ENCODE peak calls at places on chromosomes 3 and 15, in six cellular contexts. D is stomach, Y is heart left ventricle, E is progenitor cell of endocrine pancreas, M is upper lobe of right lung, R is HCT116. W is an unnamed sample.

GRCh38 chr3:117355566-117355965 is 646.0 kb downstream of the TUSC7 start:
- DNase-seq in R (no peak), E (no peak), D (no peak), M (no peak), Y (no peak), W (no peak)

GRCh38 chr3:145272684-145273083 is 888.3 kb downstream of the PLOD2 start:
- DNase-seq in D (no peak), E (no peak), R (no peak), Y (no peak), M (no peak), W (no peak)

GRCh38 chr3:98809561-98809960 is 46.4 kb downstream of the ST3GAL6 start:
- DNase-seq in Y (peak), D (no peak), R (no peak), E (no peak), M (no peak), W (no peak)

GRCh38 chr3:171862993-171863521 is 19.9 kb downstream of the TMEM212 start:
- DNase-seq in M (no peak), E (no peak), Y (no peak), R (no peak), D (no peak), W (no peak)

GRCh38 chr15:61383421-61383820 is 154.3 kb upstream of the RORA start:
- DNase-seq in M (no peak), R (no peak), E (no peak), D (no peak), Y (no peak), W (no peak)

GRCh38 chr3:129382366-129382765 is 46.1 kb downstream of the EFCAB12 start:
- DNase-seq in R (no peak), M (no peak), Y (no peak), D (no peak), E (no peak), W (no peak)

GRCh38 chr3:149490260-149490971 is 15.9 kb downstream of the TM4SF4 start:
- DNase-seq in R (no peak), Y (no peak), M (no peak), E (no peak), D (no peak), W (no peak)

GRCh38 chr3:34780973-34781372 is 858.4 kb upstream of the ARPP21 start:
- DNase-seq in E (no peak), Y (no peak), R (no peak), M (no peak), D (no peak), W (no peak)

GRCh38 chr15:41777421-41777973 is 3.2 kb downstream of the MAPKBP1 start:
- DNase-seq in D (no peak), Y (no peak), R (no peak), M (no peak), E (no peak), W (no peak)

GRCh38 chr3:112086857-112087524 is 802 bp downstream of the C3orf52 start:
- DNase-seq in E (no peak), R (peak), D (no peak), Y (no peak), M (no peak), W (no peak)

GRCh38 chr15:48046813-48047483 is 73.8 kb upstream of the SLC24A5 start:
- DNase-seq in R (no peak), Y (no peak), M (no peak), E (no peak), D (no peak), W (no peak)

GRCh38 chr3:173889522-173890055 is 492.0 kb downstream of the NLGN1 start:
- DNase-seq in R (no peak), D (no peak), M (no peak), E (no peak), Y (no peak), W (no peak)

GRCh38 chr3:118936811-118937210 is 97.8 kb downstream of the IGSF11 start:
- DNase-seq in Y (no peak), M (no peak), E (no peak), R (no peak), D (no peak), W (no peak)

GRCh38 chr3:183539821-183540220 is 15.7 kb downstream of the KLHL6 start:
- DNase-seq in R (no peak), Y (no peak), M (no peak), E (no peak), D (no peak), W (no peak)

GRCh38 chr15:91116379-91117067 is 16.5 kb downstream of the SV2B start:
- DNase-seq in R (no peak), D (no peak), M (no peak), E (no peak), Y (no peak), W (peak)

DNA sequence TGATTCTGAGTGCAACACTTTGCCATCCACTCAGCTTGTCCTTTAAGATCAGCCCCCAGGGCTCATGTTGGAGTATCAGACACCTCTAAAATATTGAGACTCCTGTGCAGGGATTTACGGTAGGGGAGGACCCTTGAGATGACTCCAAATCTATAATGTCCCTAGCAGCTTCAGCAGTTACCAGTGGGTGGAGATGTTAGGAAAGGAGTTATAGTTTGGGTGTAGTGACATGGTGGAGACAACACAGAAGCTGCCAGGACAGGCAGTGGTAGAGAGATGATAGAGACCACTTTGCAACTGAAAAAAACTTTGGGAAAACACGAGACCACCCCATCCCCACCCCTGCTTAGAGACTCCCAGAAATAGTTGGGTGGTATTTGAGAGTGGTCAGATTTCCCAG is 43.3 kb upstream of the GSK3B start:
- DNase-seq in D (no peak), M (no peak), E (no peak), Y (no peak), R (no peak), W (no peak)
- TF ChIP-seq CTCF in D (no peak), M (no peak), E (no peak), Y (no peak), R (no peak), W (no peak)

GRCh38 chr15:35911052-35911780 is 365.3 kb upstream of the DPH6 start:
- DNase-seq in D (peak), M (no peak), Y (peak), E (no peak), R (no peak), W (no peak)

GRCh38 chr15:35909414-35909813 is 363.4 kb upstream of the DPH6 start:
- DNase-seq in R (no peak), E (no peak), Y (no peak), D (no peak), M (no peak), W (no peak)

GRCh38 chr15:35914573-35914972 is 368.6 kb upstream of the DPH6 start:
- DNase-seq in D (no peak), R (no peak), M (no peak), E (no peak), Y (no peak), W (no peak)

GRCh38 chr15:35910227-35910626 is 364.3 kb upstream of the DPH6 start:
- DNase-seq in R (no peak), E (no peak), D (no peak), M (no peak), Y (no peak), W (no peak)

GRCh38 chr15:35912196-35912595 is 366.2 kb upstream of the DPH6 start:
- DNase-seq in M (no peak), E (no peak), Y (no peak), D (no peak), R (no peak), W (no peak)
- TF ChIP-seq CTCF in M (no peak), E (no peak), Y (peak), D (no peak), R (no peak), W (no peak)

DNA sequence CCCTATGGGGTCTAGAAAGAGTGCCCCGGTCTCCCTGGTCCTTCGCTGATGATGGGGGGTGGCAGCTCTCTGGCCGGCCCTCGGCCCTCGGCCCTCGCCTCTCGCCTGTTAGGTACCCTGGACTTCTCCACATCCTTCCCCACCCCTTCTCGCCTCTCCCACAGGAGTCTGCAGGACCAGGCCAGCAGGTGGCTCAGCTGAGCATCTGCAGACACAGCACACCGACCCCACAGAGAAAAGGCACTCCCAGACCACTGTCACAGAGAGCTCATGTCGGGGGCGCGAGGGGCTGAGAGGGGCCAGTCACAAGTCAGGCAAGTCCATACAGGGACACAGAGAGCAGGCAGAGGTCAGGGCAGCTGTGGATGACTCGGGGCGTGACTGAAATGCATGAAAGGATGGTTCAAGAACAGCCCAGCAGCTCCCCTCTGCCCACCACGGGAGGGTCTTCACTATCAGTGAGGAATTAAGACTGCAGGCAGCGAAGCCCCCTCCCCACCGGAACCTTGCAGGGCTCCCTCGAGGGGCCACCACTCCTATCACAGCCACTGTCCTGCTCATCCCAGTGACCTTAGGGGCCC is 181.7 kb upstream of the NSMCE3 start:
- DNase-seq in D (no peak), Y (peak), M (no peak), E (no peak), R (peak), W (no peak)
- TF ChIP-seq CTCF in D (no peak), Y (peak), M (no peak), E (peak), R (peak), W (no peak)

GRCh38 chr3:180631317-180631716 is 29.4 kb downstream of the TTC14 start:
- DNase-seq in R (no peak), Y (no peak), D (no peak), M (no peak), E (no peak), W (no peak)

GRCh38 chr3:180630360-180630759 is 28.4 kb downstream of the TTC14 start:
- DNase-seq in Y (no peak), M (no peak), D (no peak), R (no peak), E (no peak), W (no peak)

GRCh38 chr3:180633722-180634121 is 31.8 kb downstream of the TTC14 start:
- DNase-seq in R (no peak), Y (no peak), M (no peak), D (no peak), E (no peak), W (no peak)
- TF ChIP-seq CTCF in R (no peak), Y (no peak), M (no peak), D (no peak), E (peak), W (no peak)

W was measured in coronary artery.